ENCODE peak calls at places on chromosome 19, in seven cellular contexts. K is tibial artery, U is IMR-90, E is fibroblast of lung, X is Calu3, A is progenitor cell of endocrine pancreas, D is GM13976. M is an unnamed sample.

GRCh38 chr19:43422000-43422688 is 7.5 kb downstream of the TEX101 start:
- DNase-seq in K (no peak), U (no peak), E (no peak), X (no peak), A (no peak), D (no peak), M (no peak)

GRCh38 chr19:15846923-15847322 is 31.5 kb upstream of the OR10H1 start:
- DNase-seq in K (no peak), U (no peak), E (no peak), X (no peak), A (no peak), D (no peak), M (no peak)

GRCh38 chr19:48450863-48451262 is 4.5 kb upstream of the KCNJ14 start:
- DNase-seq in K (no peak), U (no peak), E (no peak), X (no peak), A (no peak), D (no peak), M (no peak)

GRCh38 chr19:572891-573825 is 762 bp downstream of the BSG start:
- DNase-seq in K (no peak), U (peak), E (peak), X (peak), A (no peak), D (no peak), M (peak)

GRCh38 chr19:5956323-5956722 is 21.6 kb downstream of the RANBP3 start:
- DNase-seq in K (no peak), U (no peak), E (no peak), X (no peak), A (no peak), D (no peak), M (no peak)

GRCh38 chr19:11978492-11979100 is 13.8 kb downstream of the ZNF763 start:
- DNase-seq in K (no peak), U (no peak), E (no peak), X (no peak), A (no peak), D (no peak), M (no peak)

GRCh38 chr19:16896098-16896912 is 7.5 kb downstream of the F2RL3 start:
- DNase-seq in K (no peak), U (no peak), E (no peak), X (no peak), A (no peak), D (no peak), M (peak)

GRCh38 chr19:6204866-6205723 is 69.6 kb downstream of the ACSBG2 start:
- DNase-seq in K (no peak), U (no peak), E (no peak), X (no peak), A (no peak), D (no peak), M (no peak)

GRCh38 chr19:45275370-45275971 is 24.4 kb downstream of the MARK4 start:
- DNase-seq in K (no peak), U (peak), E (peak), X (no peak), A (no peak), D (no peak), M (no peak)

GRCh38 chr19:40549007-40549708 is 27.5 kb upstream of the SHKBP1 start:
- DNase-seq in K (no peak), U (peak), E (peak), X (peak), A (peak), D (peak), M (peak)

GRCh38 chr19:1177322-1178114 is 3.5 kb upstream of the SBNO2 start:
- DNase-seq in K (peak), U (peak), E (peak), X (peak), A (no peak), D (no peak), M (no peak)

GRCh38 chr19:30083701-30084156 is 141.7 kb downstream of the URI1 start:
- DNase-seq in K (no peak), U (no peak), E (no peak), X (no peak), A (no peak), D (no peak), M (no peak)

GRCh38 chr19:30083125-30083681 is 141.2 kb downstream of the URI1 start:
- DNase-seq in K (no peak), U (no peak), E (no peak), X (no peak), A (no peak), D (no peak), M (no peak)

GRCh38 chr19:30082611-30083010 is 140.6 kb downstream of the URI1 start:
- DNase-seq in K (no peak), U (no peak), E (no peak), X (no peak), A (no peak), D (no peak), M (no peak)

GRCh38 chr19:30084390-30084819 is 142.4 kb downstream of the URI1 start:
- DNase-seq in K (no peak), U (no peak), E (no peak), X (no peak), A (no peak), D (no peak), M (no peak)

DNA sequence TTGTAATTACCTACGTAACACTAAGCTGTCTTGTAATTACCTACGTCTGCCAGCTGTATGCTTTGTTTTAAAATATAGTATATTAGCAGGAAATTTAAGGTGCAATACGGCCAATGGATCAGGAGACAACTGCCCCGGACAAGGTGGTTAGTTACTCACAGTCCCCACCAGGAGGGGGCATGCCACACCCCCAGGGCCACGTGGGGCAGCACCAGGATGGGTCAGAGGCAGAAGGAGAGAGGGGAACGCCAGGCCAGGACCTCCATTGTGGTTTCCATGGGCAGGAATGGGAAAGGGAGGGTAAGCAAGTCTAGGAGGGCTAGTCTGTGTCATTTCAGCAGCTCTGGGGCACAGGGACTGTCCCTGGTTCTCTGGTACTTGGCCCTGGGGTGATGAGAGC is 140.1 kb downstream of the URI1 start:
- DNase-seq in K (no peak), U (no peak), E (no peak), X (no peak), A (no peak), D (no peak), M (no peak)
- TF ChIP-seq CTCF in K (no peak), U (no peak), E (no peak), X (no peak), A (no peak), D (no peak), M (no peak)

GRCh38 chr19:3350014-3350663 is 16.2 kb upstream of the NFIC start:
- DNase-seq in K (no peak), U (peak), E (peak), X (no peak), A (no peak), D (no peak), M (no peak)
- TF ChIP-seq CTCF in K (no peak), U (no peak), E (no peak), X (no peak), A (no peak), D (no peak), M (no peak)

DNA sequence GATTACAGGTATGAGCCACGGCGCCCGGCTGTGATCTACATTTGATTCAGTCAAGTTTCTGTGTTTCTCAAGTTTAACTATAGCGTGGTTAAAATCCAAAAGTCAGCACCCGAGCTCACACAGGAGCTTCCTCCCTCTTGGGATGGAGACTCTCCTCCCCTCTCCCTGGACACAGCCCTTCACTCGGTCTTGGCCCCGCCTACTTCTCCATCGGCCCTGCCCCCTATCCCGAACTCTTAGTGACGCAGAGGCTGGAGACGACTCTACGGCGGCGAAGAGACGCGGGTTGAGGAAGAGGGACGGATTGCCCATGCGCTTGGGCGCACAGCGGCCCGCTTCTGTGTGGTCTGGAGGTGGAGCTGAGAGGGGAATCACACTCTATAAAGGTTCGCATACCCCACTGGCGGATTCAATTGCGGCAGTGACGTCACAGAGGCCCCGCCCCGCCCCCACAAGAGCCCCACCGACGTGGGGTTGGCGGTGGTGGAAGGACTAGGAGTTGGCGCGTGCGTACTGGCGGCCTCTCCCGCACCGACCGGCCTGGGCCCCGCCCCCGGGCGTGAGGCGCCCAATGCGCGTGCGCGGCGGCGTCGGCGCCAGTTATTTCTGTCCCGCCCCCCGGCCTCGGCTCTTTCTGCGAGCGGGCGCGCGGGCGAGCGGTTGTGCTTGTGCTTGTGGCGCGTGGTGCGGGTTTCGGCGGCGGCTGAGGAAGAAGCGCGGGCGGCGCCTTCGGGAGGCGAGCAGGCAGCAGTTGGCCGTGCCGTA is at the start of gene TRIM28:
- DNase-seq in K (peak), U (peak), E (peak), X (peak), A (peak), D (peak), M (peak)
- TF ChIP-seq CTCF in K (no peak), U (no peak), E (no peak), X (no peak), A (no peak), D (no peak), M (no peak)

GRCh38 chr19:3595521-3596061 is 10.3 kb downstream of the GIPC3 start:
- DNase-seq in K (no peak), U (no peak), E (no peak), X (no peak), A (no peak), D (no peak), M (no peak)

GRCh38 chr19:3603121-3603841 is 3.4 kb downstream of the TBXA2R start:
- DNase-seq in K (peak), U (no peak), E (no peak), X (no peak), A (no peak), D (no peak), M (peak)

GRCh38 chr19:3601021-3601420 is 5.7 kb downstream of the TBXA2R start:
- DNase-seq in K (no peak), U (no peak), E (no peak), X (no peak), A (no peak), D (no peak), M (no peak)

GRCh38 chr19:3604227-3604986 is 2.3 kb downstream of the TBXA2R start:
- DNase-seq in K (peak), U (no peak), E (no peak), X (no peak), A (no peak), D (no peak), M (no peak)

GRCh38 chr19:3599776-3600183 is 6.9 kb downstream of the TBXA2R start:
- DNase-seq in K (no peak), U (no peak), E (no peak), X (no peak), A (no peak), D (no peak), M (no peak)
- TF ChIP-seq CTCF in K (no peak), U (peak), E (no peak), X (no peak), A (peak), D (no peak), M (no peak)

GRCh38 chr19:41922585-41922984 is 5.7 kb downstream of the ERFL start:
- DNase-seq in K (no peak), U (no peak), E (no peak), X (no peak), A (no peak), D (no peak), M (no peak)
- TF ChIP-seq CTCF in K (no peak), U (no peak), E (no peak), X (no peak), A (no peak), D (no peak), M (no peak)

GRCh38 chr19:39499932-39500331 is 1.2 kb downstream of the DLL3 start:
- DNase-seq in K (no peak), U (no peak), E (no peak), X (no peak), A (no peak), D (no peak), M (no peak)

GRCh38 chr19:39499082-39499642 is 415 bp downstream of the DLL3 start:
- DNase-seq in K (no peak), U (no peak), E (no peak), X (peak), A (no peak), D (no peak), M (peak)

GRCh38 chr19:39498262-39499081 is at the start of gene DLL3:
- DNase-seq in K (no peak), U (peak), E (no peak), X (no peak), A (no peak), D (peak), M (peak)

GRCh38 chr19:39496063-39496462 is 2.7 kb upstream of the DLL3 start:
- DNase-seq in K (no peak), U (no peak), E (no peak), X (no peak), A (no peak), D (no peak), M (no peak)

DNA sequence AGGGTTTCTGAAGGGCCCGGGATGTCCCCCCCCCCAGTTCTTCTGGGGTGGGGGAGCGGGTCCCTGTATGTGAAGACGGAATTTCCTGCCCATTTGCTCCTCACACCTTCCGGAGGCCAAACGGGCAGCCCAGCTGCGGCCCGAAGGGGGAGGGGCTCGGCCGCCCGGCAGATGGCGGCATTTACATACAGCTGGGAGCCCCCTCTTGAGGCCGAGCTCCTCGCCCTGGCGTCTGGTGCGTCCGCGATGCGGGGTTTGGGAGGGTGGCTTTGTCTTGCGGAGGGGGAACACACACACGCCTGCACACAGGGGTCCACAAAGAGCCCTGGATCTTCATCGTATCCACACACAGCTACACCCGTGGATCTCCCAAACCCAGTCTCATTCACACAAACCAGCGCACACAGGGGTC is 891 bp upstream of the DLL3 start:
- DNase-seq in K (no peak), U (peak), E (peak), X (peak), A (peak), D (peak), M (peak)
- TF ChIP-seq CTCF in K (no peak), U (peak), E (peak), X (peak), A (peak), D (peak), M (peak)

GRCh38 chr19:42122691-42123607 is 9.3 kb downstream of the POU2F2 start:
- DNase-seq in K (no peak), U (no peak), E (no peak), X (no peak), A (no peak), D (peak), M (peak)
- TF ChIP-seq CTCF in K (no peak), U (no peak), E (no peak), X (no peak), A (no peak), D (no peak), M (no peak)